ENCODE peak calls at places on chromosomes 12 and 14, in four cellular contexts. K is WERI-Rb-1, I is tibial artery, Q is Karpas-422. V is an unnamed sample. For H3K27me3, the result is how much of the 10 kb centered on the place peaks cover.

GRCh38 chr12:116736962-116737773 is 701 bp downstream of the SPRING1 start:
- DNase-seq in K (no peak), I (no peak), Q (peak), V (no peak)

GRCh38 chr14:54462048-54462447 is 20.9 kb upstream of the CNIH1 start:
- DNase-seq in K (no peak), I (no peak), Q (no peak), V (no peak)

GRCh38 chr14:50984061-50984710 is 39.9 kb upstream of the PYGL start:
- DNase-seq in K (no peak), I (no peak), Q (no peak), V (no peak)

GRCh38 chr12:65532162-65532561 is 253.7 kb downstream of the MSRB3 start:
- DNase-seq in K (no peak), I (no peak), Q (no peak), V (no peak)

GRCh38 chr12:28974166-28974565 is 174.9 kb upstream of the FAR2 start:
- DNase-seq in K (no peak), I (no peak), Q (no peak), V (no peak)

GRCh38 chr12:114691196-114691595 is 7.2 kb upstream of the TBX3 start:
- DNase-seq in K (no peak), I (no peak), Q (no peak), V (no peak)

GRCh38 chr12:93851245-93851665 is 174.1 kb downstream of the CRADD start:
- DNase-seq in K (no peak), I (no peak), Q (no peak), V (peak)

GRCh38 chr12:52082988-52083637 is 3.6 kb downstream of the SMIM41 start:
- DNase-seq in K (peak), I (no peak), Q (peak), V (peak)

GRCh38 chr14:41167040-41167439 is 439.6 kb upstream of the LRFN5 start:
- DNase-seq in K (no peak), I (no peak), Q (no peak), V (no peak)

GRCh38 chr14:56590535-56590951 is 10.9 kb downstream of the TMEM260 start:
- DNase-seq in K (peak), I (no peak), Q (no peak), V (no peak)

GRCh38 chr12:1130164-1130563 is 139.1 kb downstream of the ERC1 start:
- DNase-seq in K (no peak), I (no peak), Q (peak), V (no peak)

GRCh38 chr12:26150737-26151450 is 26.1 kb upstream of the BHLHE41 start:
- DNase-seq in K (no peak), I (no peak), Q (no peak), V (no peak)

GRCh38 chr12:4915752-4916151 is 6.0 kb downstream of the KCNA1 start:
- DNase-seq in K (no peak), I (no peak), Q (no peak), V (no peak)
- H3K27me3 ChIP-seq in K (under half), I (under half), Q (under half), V (under half)

GRCh38 chr12:59619461-59620240 is 23.8 kb downstream of the SLC16A7 start:
- DNase-seq in K (no peak), I (no peak), Q (no peak), V (no peak)

GRCh38 chr12:59620326-59620725 is 24.5 kb downstream of the SLC16A7 start:
- DNase-seq in K (no peak), I (no peak), Q (peak), V (no peak)

GRCh38 chr12:59615392-59616165 is 19.8 kb downstream of the SLC16A7 start:
- DNase-seq in K (no peak), I (no peak), Q (no peak), V (no peak)
- H3K27ac ChIP-seq in K (no peak), I (peak), Q (no peak), V (no peak)

DNA sequence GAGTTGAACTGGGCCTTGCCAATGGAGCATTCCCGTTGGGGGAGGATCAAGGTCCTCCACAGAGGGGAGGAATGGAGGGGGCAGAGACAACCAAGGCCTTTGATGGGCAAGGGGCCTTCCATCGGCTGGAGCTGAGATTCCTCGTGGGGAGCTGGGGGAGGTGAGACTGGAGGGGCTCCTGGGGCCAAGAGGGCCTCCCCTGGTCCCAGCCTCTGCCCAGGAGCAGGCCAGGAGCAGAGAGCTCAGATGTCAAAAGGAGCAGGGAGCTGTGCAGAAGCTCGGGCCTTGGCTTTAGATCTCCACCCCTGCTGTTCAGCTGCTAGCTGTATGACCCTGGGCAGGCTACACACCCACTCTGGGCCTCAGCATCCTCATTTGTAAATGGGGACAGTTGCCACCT is 24.0 kb downstream of the TMEM63C start:
- DNase-seq in K (no peak), I (no peak), Q (no peak), V (no peak)
- H3K27me3 ChIP-seq in K (under half), I (under half), Q (under half), V (under half)

GRCh38 chr14:23057757-23058653 is 685 bp upstream of the CDH24 start:
- DNase-seq in K (peak), I (peak), Q (peak), V (peak)
- H3K27ac ChIP-seq in K (peak), I (peak), Q (no peak), V (no peak)

GRCh38 chr12:72273851-72274284 is 1.7 kb downstream of the TRHDE start:
- DNase-seq in K (no peak), I (no peak), Q (no peak), V (no peak)

GRCh38 chr12:72277415-72277814 is 5.2 kb downstream of the TRHDE start:
- DNase-seq in K (no peak), I (no peak), Q (no peak), V (no peak)

GRCh38 chr12:72274926-72275325 is 2.8 kb downstream of the TRHDE start:
- DNase-seq in K (no peak), I (no peak), Q (no peak), V (no peak)

GRCh38 chr12:72276212-72276865 is 4.2 kb downstream of the TRHDE start:
- DNase-seq in K (no peak), I (no peak), Q (no peak), V (no peak)

DNA sequence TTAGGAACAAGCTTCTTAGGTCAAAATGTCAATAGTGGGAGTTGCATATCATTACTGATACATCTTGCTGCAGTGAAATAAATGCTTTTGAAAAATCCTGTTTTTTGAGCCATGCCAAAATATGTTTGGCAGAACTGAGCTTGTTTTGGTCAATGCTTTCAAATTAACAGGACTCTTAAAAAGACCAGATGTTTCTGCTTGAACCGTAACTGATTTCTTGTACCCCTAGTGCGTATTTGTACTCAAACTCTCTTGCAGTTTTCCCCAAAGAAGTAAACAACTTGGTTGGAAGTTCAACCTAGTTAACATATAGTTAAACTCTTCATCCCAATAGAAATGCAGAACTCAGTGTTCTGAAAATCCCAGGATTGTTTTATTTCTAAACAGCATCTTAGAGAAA is 3.4 kb downstream of the TRHDE start:
- DNase-seq in K (no peak), I (no peak), Q (no peak), V (no peak)
- H3K27me3 ChIP-seq in K (under half), I (under half), Q (under half), V (under half)

GRCh38 chr14:81313775-81314429 is 86.2 kb downstream of the STON2 start:
- DNase-seq in K (no peak), I (no peak), Q (no peak), V (no peak)

GRCh38 chr14:81313200-81313599 is 86.9 kb downstream of the STON2 start:
- DNase-seq in K (no peak), I (no peak), Q (no peak), V (no peak)

GRCh38 chr14:81315344-81315743 is 84.8 kb downstream of the STON2 start:
- DNase-seq in K (no peak), I (no peak), Q (no peak), V (no peak)

GRCh38 chr14:81312289-81312876 is 87.7 kb downstream of the STON2 start:
- DNase-seq in K (no peak), I (no peak), Q (peak), V (no peak)

GRCh38 chr14:81314443-81315175 is 85.5 kb downstream of the STON2 start:
- DNase-seq in K (peak), I (no peak), Q (no peak), V (no peak)
- H3K27ac ChIP-seq in K (no peak), I (no peak), Q (no peak), V (no peak)

GRCh38 chr12:54204316-54204715 is 15.5 kb upstream of the SMUG1 start:
- DNase-seq in K (no peak), I (no peak), Q (no peak), V (no peak)
- H3K27me3 ChIP-seq in K (under half), I (under half), Q (under half), V (under half)